ENCODE peak calls at places on chromosome 9, in five cellular contexts. A is stimulated activated CD8-positive, alpha-beta memory T cell treated with anti-CD3 and anti-CD28 coated beads, Interleukin-15, amount 100 ng/mL, for 1 hour; T is NCI-H1092 treated with DMSO at 0.1 percent for 48 hours; I is neural progenitor cell; Z is cerebellar cortex. W is an unnamed sample.

GRCh38 chr9:105693435-105694275 is 686 bp upstream of the TMEM38B start:
- DNase-seq in A (no peak), T (peak; percentile 50), I (peak; percentile 33), Z (peak; percentile 34), W (no peak)

GRCh38 chr9:69785757-69786156 is 25.9 kb upstream of the PTAR1 start:
- DNase-seq in A (no peak), T (no peak), I (peak; percentile 31), Z (no peak), W (no peak)

GRCh38 chr9:136104488-136104800 is 9.4 kb upstream of the NACC2 start:
- DNase-seq in A (no peak), T (no peak), I (no peak), Z (no peak), W (no peak)

GRCh38 chr9:82882133-82882532 is 180.8 kb downstream of the RASEF start:
- DNase-seq in A (no peak), T (no peak), I (no peak), Z (no peak), W (no peak)

GRCh38 chr9:79817469-79818004 is 245.8 kb downstream of the TLE4 start:
- DNase-seq in A (no peak), T (no peak), I (peak; percentile 21), Z (no peak), W (no peak)

GRCh38 chr9:70574222-70574837 is 159.9 kb upstream of the KLF9 start:
- DNase-seq in A (no peak), T (peak; percentile 79), I (peak; percentile 33), Z (peak; percentile 66), W (no peak)

GRCh38 chr9:10366171-10366779 is 246.5 kb downstream of the PTPRD start:
- DNase-seq in A (no peak), T (peak; percentile 62), I (peak; percentile 48), Z (peak; percentile 42), W (no peak)

GRCh38 chr9:83670381-83670780 is 37.4 kb downstream of the UBQLN1 start:
- DNase-seq in A (no peak), T (no peak), I (no peak), Z (no peak), W (no peak)

GRCh38 chr9:111598730-111599091 is 736 bp downstream of the PTGR1 start:
- DNase-seq in A (no peak), T (peak; percentile 14), I (no peak), Z (peak; percentile 13), W (no peak)

GRCh38 chr9:95494416-95495371 is 22.1 kb downstream of the PTCH1 start:
- DNase-seq in A (peak; percentile 72), T (peak; percentile 87), I (peak; percentile 65), Z (no peak), W (peak; percentile 18)

GRCh38 chr9:72577212-72577753 is 55.9 kb downstream of the TMC1 start:
- DNase-seq in A (no peak), T (no peak), I (no peak), Z (peak; percentile 60), W (no peak)

GRCh38 chr9:116149844-116150243 is 3.7 kb upstream of the PAPPA start:
- DNase-seq in A (no peak), T (peak; percentile 12), I (peak; percentile 64), Z (peak; percentile 33), W (no peak)

GRCh38 chr9:125447202-125447802 is 185.7 kb downstream of the GAPVD1 start:
- DNase-seq in A (no peak), T (no peak), I (no peak), Z (no peak), W (no peak)

GRCh38 chr9:12775963-12776774 is 1.3 kb downstream of the LURAP1L start:
- DNase-seq in A (no peak), T (peak; percentile 92), I (peak; percentile 74), Z (peak; percentile 91), W (no peak)

GRCh38 chr9:135301271-135302263 is 178.0 kb upstream of the PPP1R26 start:
- DNase-seq in A (no peak), T (no peak), I (no peak), Z (no peak), W (no peak)

GRCh38 chr9:3746296-3747275 is 220.8 kb upstream of the RFX3 start:
- DNase-seq in A (no peak), T (no peak), I (no peak), Z (no peak), W (no peak)

GRCh38 chr9:33800886-33801285 is 5.5 kb downstream of the PRSS3 start:
- DNase-seq in A (no peak), T (no peak), I (no peak), Z (peak; percentile 81), W (no peak)

GRCh38 chr9:133236291-133237071 is 27.4 kb upstream of the OBP2B start:
- DNase-seq in A (no peak), T (no peak), I (no peak), Z (no peak), W (no peak)

GRCh38 chr9:92535940-92536850 is at the start of gene ECM2:
- DNase-seq in A (no peak), T (no peak), I (no peak), Z (peak; percentile 2), W (no peak)

GRCh38 chr9:117963493-117963892 is 259.3 kb downstream of the TLR4 start:
- DNase-seq in A (no peak), T (no peak), I (peak; percentile 2), Z (peak; percentile 48), W (no peak)

W was measured in DND-41.